ENCODE peak calls at places on chromosomes 2 and 18, in nine cellular contexts. One of them, this sample, is unnamed. For H3K27me3, the result is how much of the 10 kb centered on the place peaks cover.

GRCh38 chr2:12554235-12555011 is 162.3 kb upstream of the TRIB2 start:
- DNase-seq in ovary: no peak
- DNase-seq in MM.1S: no peak
- DNase-seq in hepatocyte: no peak
- DNase-seq in heart right ventricle: no peak
- DNase-seq in adrenal gland: no peak
- DNase-seq in tibial nerve: no peak
- DNase-seq in sigmoid colon: no peak
- DNase-seq in upper lobe of right lung: no peak
- DNase-seq in this sample: peak

GRCh38 chr18:3151379-3152264 is 68.1 kb downstream of the MYOM1 start:
- DNase-seq in hepatocyte: peak
- DNase-seq in MM.1S: peak
- DNase-seq in heart right ventricle: no peak
- DNase-seq in sigmoid colon: no peak
- DNase-seq in adrenal gland: peak
- DNase-seq in ovary: no peak
- DNase-seq in upper lobe of right lung: no peak
- DNase-seq in tibial nerve: no peak
- DNase-seq in this sample: peak

GRCh38 chr2:170142502-170142901 is 35.4 kb upstream of the MYO3B start:
- DNase-seq in ovary: no peak
- DNase-seq in tibial nerve: no peak
- DNase-seq in hepatocyte: no peak
- DNase-seq in MM.1S: no peak
- DNase-seq in sigmoid colon: no peak
- DNase-seq in heart right ventricle: no peak
- DNase-seq in upper lobe of right lung: no peak
- DNase-seq in adrenal gland: peak
- DNase-seq in this sample: no peak

GRCh38 chr2:42752299-42752698 is 11.6 kb downstream of the OXER1 start:
- DNase-seq in MM.1S: no peak
- DNase-seq in adrenal gland: peak
- DNase-seq in ovary: no peak
- DNase-seq in sigmoid colon: no peak
- DNase-seq in tibial nerve: no peak
- DNase-seq in hepatocyte: no peak
- DNase-seq in upper lobe of right lung: no peak
- DNase-seq in heart right ventricle: peak
- DNase-seq in this sample: peak

GRCh38 chr2:101162561-101163330 is 11.6 kb upstream of the TBC1D8 start:
- DNase-seq in sigmoid colon: no peak
- DNase-seq in MM.1S: no peak
- DNase-seq in hepatocyte: no peak
- DNase-seq in adrenal gland: no peak
- DNase-seq in tibial nerve: no peak
- DNase-seq in ovary: no peak
- DNase-seq in upper lobe of right lung: no peak
- DNase-seq in heart right ventricle: no peak
- DNase-seq in this sample: no peak

GRCh38 chr18:58402247-58402646 is 226.6 kb downstream of the ALPK2 start:
- DNase-seq in MM.1S: no peak
- DNase-seq in upper lobe of right lung: no peak
- DNase-seq in sigmoid colon: no peak
- DNase-seq in hepatocyte: peak
- DNase-seq in tibial nerve: no peak
- DNase-seq in heart right ventricle: no peak
- DNase-seq in ovary: no peak
- DNase-seq in adrenal gland: peak
- DNase-seq in this sample: peak

GRCh38 chr18:24677011-24677410 is 216.6 kb downstream of the HRH4 start:
- DNase-seq in tibial nerve: no peak
- DNase-seq in adrenal gland: no peak
- DNase-seq in upper lobe of right lung: no peak
- DNase-seq in MM.1S: no peak
- DNase-seq in ovary: no peak
- DNase-seq in hepatocyte: no peak
- DNase-seq in heart right ventricle: no peak
- DNase-seq in sigmoid colon: no peak
- DNase-seq in this sample: no peak

GRCh38 chr18:31652355-31652754 is 32.0 kb downstream of the B4GALT6 start:
- DNase-seq in heart right ventricle: no peak
- DNase-seq in ovary: no peak
- DNase-seq in tibial nerve: no peak
- DNase-seq in upper lobe of right lung: no peak
- DNase-seq in hepatocyte: no peak
- DNase-seq in adrenal gland: no peak
- DNase-seq in MM.1S: no peak
- DNase-seq in sigmoid colon: no peak
- DNase-seq in this sample: no peak

GRCh38 chr2:95391641-95392310 is 10.7 kb upstream of the FAHD2A start:
- DNase-seq in hepatocyte: peak
- DNase-seq in sigmoid colon: peak
- DNase-seq in heart right ventricle: no peak
- DNase-seq in upper lobe of right lung: peak
- DNase-seq in adrenal gland: peak
- DNase-seq in ovary: peak
- DNase-seq in MM.1S: no peak
- DNase-seq in tibial nerve: no peak
- DNase-seq in this sample: no peak

GRCh38 chr2:216658702-216659231 is 25.5 kb downstream of the IGFBP2 start:
- DNase-seq in tibial nerve: no peak
- DNase-seq in upper lobe of right lung: no peak
- DNase-seq in sigmoid colon: no peak
- DNase-seq in hepatocyte: peak
- DNase-seq in adrenal gland: no peak
- DNase-seq in ovary: no peak
- DNase-seq in MM.1S: no peak
- DNase-seq in heart right ventricle: no peak
- DNase-seq in this sample: peak

GRCh38 chr18:51498085-51498855 is 300.8 kb upstream of the MEX3C start:
- DNase-seq in sigmoid colon: no peak
- DNase-seq in hepatocyte: no peak
- DNase-seq in tibial nerve: no peak
- DNase-seq in ovary: no peak
- DNase-seq in upper lobe of right lung: no peak
- DNase-seq in MM.1S: no peak
- DNase-seq in adrenal gland: no peak
- DNase-seq in heart right ventricle: peak
- DNase-seq in this sample: no peak

GRCh38 chr18:34767601-34768027 is 57.5 kb downstream of the DTNA start:
- DNase-seq in MM.1S: no peak
- DNase-seq in upper lobe of right lung: no peak
- DNase-seq in adrenal gland: no peak
- DNase-seq in sigmoid colon: no peak
- DNase-seq in ovary: no peak
- DNase-seq in hepatocyte: no peak
- DNase-seq in tibial nerve: no peak
- DNase-seq in heart right ventricle: no peak
- DNase-seq in this sample: peak

GRCh38 chr2:52369176-52369575 is 1337.2 kb upstream of the NRXN1 start:
- DNase-seq in ovary: no peak
- DNase-seq in sigmoid colon: no peak
- DNase-seq in MM.1S: no peak
- DNase-seq in hepatocyte: no peak
- DNase-seq in upper lobe of right lung: no peak
- DNase-seq in adrenal gland: no peak
- DNase-seq in heart right ventricle: no peak
- DNase-seq in tibial nerve: no peak
- DNase-seq in this sample: peak

DNA sequence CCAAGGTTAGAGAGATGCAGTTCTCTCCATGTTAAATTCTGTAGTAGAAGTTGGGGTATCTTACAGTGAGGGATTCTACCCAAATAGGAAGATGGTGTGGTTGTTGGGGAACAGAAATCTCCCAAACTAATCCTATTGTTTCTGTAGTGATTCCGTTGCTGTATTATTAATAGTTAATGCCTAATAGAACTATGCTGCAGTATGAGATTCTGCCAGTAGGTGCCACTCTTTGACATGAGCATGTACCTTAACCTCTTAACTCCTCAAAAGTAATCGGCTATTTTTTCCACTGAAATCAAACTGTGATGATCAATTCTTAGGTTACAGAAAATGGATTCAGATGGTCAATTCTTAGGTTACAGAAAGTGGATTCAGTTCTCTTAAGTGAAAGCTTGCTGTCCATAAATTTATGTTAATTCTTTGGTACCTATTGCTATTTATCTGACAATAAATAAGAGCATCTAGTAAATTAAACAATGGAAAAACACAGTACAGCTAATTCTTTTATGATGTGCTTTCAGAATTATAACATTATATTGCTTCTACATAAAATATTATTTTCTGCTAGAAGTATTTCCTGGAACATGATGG is 97.9 kb upstream of the DLX2 start:
- DNase-seq in hepatocyte: no peak
- DNase-seq in upper lobe of right lung: no peak
- DNase-seq in MM.1S: no peak
- DNase-seq in tibial nerve: no peak
- DNase-seq in adrenal gland: peak
- DNase-seq in heart right ventricle: no peak
- DNase-seq in ovary: no peak
- DNase-seq in sigmoid colon: no peak
- DNase-seq in this sample: peak
- TF ChIP-seq CTCF in hepatocyte: no peak
- TF ChIP-seq CTCF in upper lobe of right lung: peak
- TF ChIP-seq CTCF in MM.1S: peak
- TF ChIP-seq CTCF in tibial nerve: no peak
- TF ChIP-seq CTCF in adrenal gland: peak
- TF ChIP-seq CTCF in heart right ventricle: peak
- TF ChIP-seq CTCF in ovary: no peak
- TF ChIP-seq CTCF in sigmoid colon: no peak
- TF ChIP-seq CTCF in this sample: peak

GRCh38 chr18:46055841-46056240 is 16.2 kb downstream of the PSTPIP2 start:
- DNase-seq in adrenal gland: no peak
- DNase-seq in sigmoid colon: no peak
- DNase-seq in ovary: no peak
- DNase-seq in hepatocyte: no peak
- DNase-seq in MM.1S: peak
- DNase-seq in tibial nerve: no peak
- DNase-seq in upper lobe of right lung: no peak
- DNase-seq in heart right ventricle: no peak
- DNase-seq in this sample: no peak
- H3K4me3 ChIP-seq in adrenal gland: no peak
- H3K4me3 ChIP-seq in sigmoid colon: no peak
- H3K4me3 ChIP-seq in ovary: no peak
- H3K4me3 ChIP-seq in hepatocyte: no peak
- H3K4me3 ChIP-seq in MM.1S: no peak
- H3K4me3 ChIP-seq in tibial nerve: no peak
- H3K4me3 ChIP-seq in upper lobe of right lung: no peak
- H3K4me3 ChIP-seq in heart right ventricle: no peak
- H3K4me3 ChIP-seq in this sample: no peak

DNA sequence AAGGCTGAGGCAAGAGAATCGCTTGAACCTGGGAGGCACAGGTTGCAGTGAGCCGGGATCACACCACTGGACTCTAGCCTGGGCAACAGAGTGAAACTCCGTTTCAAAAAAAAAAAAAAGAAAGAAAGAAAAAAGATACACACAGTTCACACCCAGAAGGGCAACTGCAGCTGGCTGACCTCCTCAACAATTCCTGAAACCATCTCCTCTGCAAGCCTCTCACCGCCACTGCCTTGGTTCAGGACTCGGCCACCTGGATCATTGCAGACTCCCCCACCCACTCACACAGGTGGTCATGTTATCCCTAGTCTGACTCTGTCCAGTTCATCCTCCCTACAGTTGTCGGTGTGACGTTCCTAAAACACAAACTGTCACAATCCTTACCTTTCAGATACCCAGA is 2.2 kb downstream of the CYS1 start:
- DNase-seq in heart right ventricle: no peak
- DNase-seq in ovary: no peak
- DNase-seq in upper lobe of right lung: no peak
- DNase-seq in MM.1S: no peak
- DNase-seq in hepatocyte: no peak
- DNase-seq in tibial nerve: no peak
- DNase-seq in sigmoid colon: no peak
- DNase-seq in adrenal gland: no peak
- DNase-seq in this sample: no peak
- H3K27me3 ChIP-seq in heart right ventricle: under half
- H3K27me3 ChIP-seq in ovary: under half
- H3K27me3 ChIP-seq in upper lobe of right lung: under half
- H3K27me3 ChIP-seq in MM.1S: half or more
- H3K27me3 ChIP-seq in hepatocyte: half or more
- H3K27me3 ChIP-seq in tibial nerve: under half
- H3K27me3 ChIP-seq in sigmoid colon: under half
- H3K27me3 ChIP-seq in adrenal gland: under half
- H3K27me3 ChIP-seq in this sample: under half

GRCh38 chr2:30708491-30709290 is 98.6 kb downstream of the CAPN13 start:
- DNase-seq in upper lobe of right lung: peak
- DNase-seq in adrenal gland: no peak
- DNase-seq in heart right ventricle: no peak
- DNase-seq in MM.1S: no peak
- DNase-seq in hepatocyte: no peak
- DNase-seq in ovary: no peak
- DNase-seq in sigmoid colon: no peak
- DNase-seq in tibial nerve: no peak
- DNase-seq in this sample: no peak

GRCh38 chr2:30709516-30709915 is 97.7 kb downstream of the CAPN13 start:
- DNase-seq in adrenal gland: no peak
- DNase-seq in sigmoid colon: no peak
- DNase-seq in MM.1S: no peak
- DNase-seq in tibial nerve: no peak
- DNase-seq in hepatocyte: no peak
- DNase-seq in upper lobe of right lung: peak
- DNase-seq in heart right ventricle: no peak
- DNase-seq in ovary: no peak
- DNase-seq in this sample: no peak

GRCh38 chr2:30706534-30707303 is 100.5 kb downstream of the CAPN13 start:
- DNase-seq in MM.1S: peak
- DNase-seq in upper lobe of right lung: peak
- DNase-seq in heart right ventricle: peak
- DNase-seq in adrenal gland: peak
- DNase-seq in hepatocyte: peak
- DNase-seq in sigmoid colon: peak
- DNase-seq in ovary: peak
- DNase-seq in tibial nerve: peak
- DNase-seq in this sample: peak

GRCh38 chr2:30705711-30706533 is 101.3 kb downstream of the CAPN13 start:
- DNase-seq in heart right ventricle: no peak
- DNase-seq in upper lobe of right lung: peak
- DNase-seq in tibial nerve: no peak
- DNase-seq in MM.1S: no peak
- DNase-seq in hepatocyte: no peak
- DNase-seq in sigmoid colon: no peak
- DNase-seq in ovary: no peak
- DNase-seq in adrenal gland: no peak
- DNase-seq in this sample: no peak

DNA sequence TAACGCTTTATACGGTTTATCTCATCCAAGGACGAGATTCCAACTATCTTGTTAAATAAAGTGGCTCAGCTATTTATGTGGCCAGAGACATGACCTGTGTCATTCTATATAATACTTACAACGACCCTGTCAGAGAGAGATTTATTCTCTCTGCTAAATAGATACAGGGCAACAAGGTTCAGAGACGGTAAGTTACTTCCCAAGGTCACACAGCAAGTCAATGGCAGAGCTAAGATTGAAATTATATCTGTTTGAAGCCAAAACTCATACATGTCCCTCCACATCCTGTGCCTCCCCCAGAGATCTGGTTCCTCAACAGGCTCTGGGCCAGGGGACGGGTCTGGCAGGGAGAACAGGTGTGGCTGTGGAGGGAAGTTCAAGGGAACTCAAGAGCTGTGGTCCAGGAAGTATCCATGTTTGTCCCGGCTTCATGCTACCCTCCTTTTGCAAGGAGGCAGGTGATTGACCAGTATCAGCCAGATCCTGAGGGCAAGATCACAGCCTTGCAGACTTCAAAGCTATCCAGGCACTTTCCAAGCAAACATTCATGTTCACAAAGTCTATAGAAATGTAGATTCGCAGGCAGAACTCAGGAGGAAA is 99.8 kb downstream of the CAPN13 start:
- DNase-seq in tibial nerve: no peak
- DNase-seq in ovary: no peak
- DNase-seq in adrenal gland: no peak
- DNase-seq in hepatocyte: no peak
- DNase-seq in upper lobe of right lung: peak
- DNase-seq in sigmoid colon: no peak
- DNase-seq in MM.1S: no peak
- DNase-seq in heart right ventricle: no peak
- DNase-seq in this sample: no peak
- TF ChIP-seq CTCF in tibial nerve: no peak
- TF ChIP-seq CTCF in ovary: no peak
- TF ChIP-seq CTCF in adrenal gland: no peak
- TF ChIP-seq CTCF in hepatocyte: no peak
- TF ChIP-seq CTCF in upper lobe of right lung: no peak
- TF ChIP-seq CTCF in sigmoid colon: no peak
- TF ChIP-seq CTCF in MM.1S: no peak
- TF ChIP-seq CTCF in heart right ventricle: no peak
- TF ChIP-seq CTCF in this sample: no peak

This sample was measured in bronchial epithelial cell.